ENCODE peak calls at places on chromosomes 11 and 22, in ten cellular contexts. O is DND-41; T is PC-3; P is WTC11; S is right lobe of liver; X is activated B cell treated with CpG ODN at 0.5 μM for 24 hours; E is left colon; F is psoas muscle; W is effector memory CD8-positive, alpha-beta T cell; C is gastroesophageal sphincter. H is an unnamed sample.

GRCh38 chr11:123683616-123684170 is 29.3 kb upstream of the SCN3B start:
- ATAC-seq in O (no peak), T (no peak), P (no peak), S (no peak), X (no peak), E (no peak), F (no peak), W (no peak), C (no peak), H (peak)

GRCh38 chr11:20013346-20014066 is 146.8 kb downstream of the DBX1 start:
- ATAC-seq in O (no peak), T (peak), P (peak), S (peak), X (no peak), E (peak), F (peak), W (no peak), C (no peak), H (no peak)

GRCh38 chr11:68825603-68826002 is 16.1 kb downstream of the CPT1A start:
- ATAC-seq in O (peak), T (peak), P (peak), S (peak), X (peak), E (peak), F (peak), W (peak), C (peak), H (peak)

GRCh38 chr22:49541451-49542230 is 286.0 kb downstream of the BRD1 start:
- ATAC-seq in O (no peak), T (no peak), P (no peak), S (no peak), X (no peak), E (no peak), F (no peak), W (no peak), C (no peak), H (no peak)

GRCh38 chr22:38317995-38318715 is 922 bp upstream of the CSNK1E start:
- ATAC-seq in O (no peak), T (peak), P (peak), S (peak), X (no peak), E (peak), F (peak), W (no peak), C (peak), H (peak)

GRCh38 chr11:36702330-36703054 is 104.5 kb upstream of the RAG2 start:
- ATAC-seq in O (peak), T (peak), P (peak), S (peak), X (peak), E (peak), F (peak), W (no peak), C (peak), H (peak)

GRCh38 chr11:35609656-35610055 is 8.6 kb upstream of the FJX1 start:
- ATAC-seq in O (no peak), T (no peak), P (no peak), S (peak), X (no peak), E (no peak), F (no peak), W (no peak), C (no peak), H (no peak)

GRCh38 chr11:30328676-30329075 is 5.8 kb downstream of the ARL14EP start:
- ATAC-seq in O (no peak), T (no peak), P (no peak), S (no peak), X (no peak), E (no peak), F (no peak), W (no peak), C (no peak), H (peak)

GRCh38 chr11:27075192-27075591 is 34.6 kb downstream of the BBOX1 start:
- ATAC-seq in O (no peak), T (no peak), P (no peak), S (no peak), X (no peak), E (no peak), F (no peak), W (no peak), C (no peak), H (no peak)

GRCh38 chr11:124174001-124174400 is 9.1 kb upstream of the OR10D3 start:
- ATAC-seq in O (no peak), T (peak), P (peak), S (no peak), X (no peak), E (no peak), F (no peak), W (no peak), C (no peak), H (peak)

GRCh38 chr11:80103149-80103859 is 662.5 kb upstream of the TENM4 start:
- ATAC-seq in O (no peak), T (no peak), P (no peak), S (no peak), X (no peak), E (no peak), F (no peak), W (no peak), C (no peak), H (peak)